ENCODE peak calls at places on chromosomes 2 and 18, in five cellular contexts. One of them, this sample, is unnamed.

GRCh38 chr18:3265564-3266033 is 3.7 kb downstream of the MYL12B start:
- DNase-seq in upper lobe of left lung: no peak
- DNase-seq in endothelial cell of umbilical vein: peak; percentile 64
- DNase-seq in transverse colon: no peak
- DNase-seq in H1: no peak
- DNase-seq in this sample: no peak

GRCh38 chr2:3612639-3613523 is 18.0 kb downstream of the COLEC11 start:
- DNase-seq in transverse colon: no peak
- DNase-seq in H1: no peak
- DNase-seq in endothelial cell of umbilical vein: no peak
- DNase-seq in upper lobe of left lung: no peak
- DNase-seq in this sample: no peak

GRCh38 chr2:140990416-140990815 is 1140.4 kb downstream of the LRP1B start:
- DNase-seq in H1: no peak
- DNase-seq in upper lobe of left lung: no peak
- DNase-seq in endothelial cell of umbilical vein: no peak
- DNase-seq in transverse colon: no peak
- DNase-seq in this sample: no peak

GRCh38 chr2:206422493-206422892 is 20.8 kb upstream of the ADAM23 start:
- DNase-seq in upper lobe of left lung: no peak
- DNase-seq in H1: no peak
- DNase-seq in endothelial cell of umbilical vein: peak; percentile 87
- DNase-seq in transverse colon: no peak
- DNase-seq in this sample: no peak

GRCh38 chr2:170166735-170167134 is 11.2 kb upstream of the MYO3B start:
- DNase-seq in endothelial cell of umbilical vein: no peak
- DNase-seq in transverse colon: no peak
- DNase-seq in upper lobe of left lung: no peak
- DNase-seq in H1: no peak
- DNase-seq in this sample: no peak

GRCh38 chr2:40877734-40878288 is 425.9 kb upstream of the SLC8A1 start:
- DNase-seq in transverse colon: no peak
- DNase-seq in endothelial cell of umbilical vein: peak; percentile 7
- DNase-seq in upper lobe of left lung: no peak
- DNase-seq in H1: no peak
- DNase-seq in this sample: no peak

GRCh38 chr2:109447251-109447661 is 166.5 kb downstream of the SEPTIN10 start:
- DNase-seq in endothelial cell of umbilical vein: peak; percentile 15
- DNase-seq in transverse colon: no peak
- DNase-seq in H1: no peak
- DNase-seq in upper lobe of left lung: no peak
- DNase-seq in this sample: peak; percentile 1

GRCh38 chr2:38074775-38075435 is 1.0 kb downstream of the CYP1B1 start:
- DNase-seq in transverse colon: no peak
- DNase-seq in H1: no peak
- DNase-seq in endothelial cell of umbilical vein: peak; percentile 15
- DNase-seq in upper lobe of left lung: peak; percentile 32
- DNase-seq in this sample: no peak

GRCh38 chr2:134173338-134174016 is 80.4 kb upstream of the MGAT5 start:
- DNase-seq in H1: no peak
- DNase-seq in transverse colon: peak; percentile 77
- DNase-seq in endothelial cell of umbilical vein: no peak
- DNase-seq in upper lobe of left lung: no peak
- DNase-seq in this sample: no peak

GRCh38 chr18:23718243-23718720 is 29.0 kb downstream of the LAMA3 start:
- DNase-seq in H1: no peak
- DNase-seq in endothelial cell of umbilical vein: peak; percentile 31
- DNase-seq in transverse colon: no peak
- DNase-seq in upper lobe of left lung: no peak
- DNase-seq in this sample: no peak

GRCh38 chr2:53880756-53881155 is 21.0 kb upstream of the GPR75 start:
- DNase-seq in transverse colon: no peak
- DNase-seq in upper lobe of left lung: no peak
- DNase-seq in H1: no peak
- DNase-seq in endothelial cell of umbilical vein: no peak
- DNase-seq in this sample: no peak

GRCh38 chr2:191929288-191929687 is 82.4 kb upstream of the CAVIN2 start:
- DNase-seq in endothelial cell of umbilical vein: peak; percentile 98
- DNase-seq in transverse colon: no peak
- DNase-seq in H1: no peak
- DNase-seq in upper lobe of left lung: no peak
- DNase-seq in this sample: no peak

GRCh38 chr2:212284166-212284565 is 254.4 kb downstream of the ERBB4 start:
- DNase-seq in H1: no peak
- DNase-seq in transverse colon: no peak
- DNase-seq in endothelial cell of umbilical vein: no peak
- DNase-seq in upper lobe of left lung: no peak
- DNase-seq in this sample: no peak

GRCh38 chr2:60519259-60519863 is 34.1 kb downstream of the BCL11A start:
- DNase-seq in H1: no peak
- DNase-seq in endothelial cell of umbilical vein: no peak
- DNase-seq in transverse colon: no peak
- DNase-seq in upper lobe of left lung: no peak
- DNase-seq in this sample: no peak

GRCh38 chr2:241741016-241741415 is 6.6 kb downstream of the D2HGDH start:
- DNase-seq in endothelial cell of umbilical vein: no peak
- DNase-seq in transverse colon: no peak
- DNase-seq in H1: no peak
- DNase-seq in upper lobe of left lung: peak; percentile 36
- DNase-seq in this sample: no peak

GRCh38 chr2:182767578-182767977 is 51.5 kb downstream of the DNAJC10 start:
- DNase-seq in transverse colon: no peak
- DNase-seq in H1: no peak
- DNase-seq in endothelial cell of umbilical vein: peak; percentile 81
- DNase-seq in upper lobe of left lung: no peak
- DNase-seq in this sample: no peak

GRCh38 chr18:4797286-4797685 is 342.2 kb upstream of the DLGAP1 start:
- DNase-seq in transverse colon: no peak
- DNase-seq in H1: no peak
- DNase-seq in upper lobe of left lung: no peak
- DNase-seq in endothelial cell of umbilical vein: no peak
- DNase-seq in this sample: no peak

GRCh38 chr2:117958186-117958585 is 55.7 kb downstream of the CCDC93 start:
- DNase-seq in upper lobe of left lung: peak; percentile 51
- DNase-seq in endothelial cell of umbilical vein: peak; percentile 88
- DNase-seq in H1: no peak
- DNase-seq in transverse colon: no peak
- DNase-seq in this sample: no peak

GRCh38 chr2:62464608-62465007 is 41.4 kb downstream of the TMEM17 start:
- DNase-seq in H1: no peak
- DNase-seq in transverse colon: no peak
- DNase-seq in endothelial cell of umbilical vein: no peak
- DNase-seq in upper lobe of left lung: no peak
- DNase-seq in this sample: no peak

GRCh38 chr2:173252581-173252980 is 102.1 kb upstream of the CDCA7 start:
- DNase-seq in upper lobe of left lung: no peak
- DNase-seq in transverse colon: no peak
- DNase-seq in H1: no peak
- DNase-seq in endothelial cell of umbilical vein: no peak
- DNase-seq in this sample: no peak

GRCh38 chr18:45845410-45845809 is 19.9 kb downstream of the SIGLEC15 start:
- DNase-seq in H1: no peak
- DNase-seq in endothelial cell of umbilical vein: no peak
- DNase-seq in transverse colon: no peak
- DNase-seq in upper lobe of left lung: no peak
- DNase-seq in this sample: no peak

GRCh38 chr18:35693829-35694228 is 112.3 kb downstream of the GALNT1 start:
- DNase-seq in transverse colon: no peak
- DNase-seq in endothelial cell of umbilical vein: no peak
- DNase-seq in H1: no peak
- DNase-seq in upper lobe of left lung: no peak
- DNase-seq in this sample: no peak

GRCh38 chr18:13131241-13131640 is 87.3 kb upstream of the LDLRAD4 start:
- DNase-seq in H1: no peak
- DNase-seq in transverse colon: no peak
- DNase-seq in upper lobe of left lung: no peak
- DNase-seq in endothelial cell of umbilical vein: no peak
- DNase-seq in this sample: no peak

GRCh38 chr2:133863106-133863800 is 295.0 kb upstream of the NCKAP5 start:
- DNase-seq in transverse colon: no peak
- DNase-seq in upper lobe of left lung: no peak
- DNase-seq in endothelial cell of umbilical vein: no peak
- DNase-seq in H1: no peak
- DNase-seq in this sample: no peak

GRCh38 chr2:27209621-27210401 is 2.0 kb upstream of the ATRAID start:
- DNase-seq in transverse colon: peak; percentile 22
- DNase-seq in H1: no peak
- DNase-seq in upper lobe of left lung: no peak
- DNase-seq in endothelial cell of umbilical vein: no peak
- DNase-seq in this sample: no peak

GRCh38 chr2:10447300-10448207 is 573 bp downstream of the ODC1 start:
- DNase-seq in upper lobe of left lung: peak; percentile 73
- DNase-seq in endothelial cell of umbilical vein: peak; percentile 61
- DNase-seq in H1: no peak
- DNase-seq in transverse colon: peak; percentile 69
- DNase-seq in this sample: no peak

GRCh38 chr18:46362533-46362932 is 258.3 kb downstream of the HAUS1 start:
- DNase-seq in endothelial cell of umbilical vein: no peak
- DNase-seq in upper lobe of left lung: no peak
- DNase-seq in transverse colon: no peak
- DNase-seq in H1: no peak
- DNase-seq in this sample: no peak

GRCh38 chr18:57915241-57915640 is 112.1 kb upstream of the ATP8B1 start:
- DNase-seq in transverse colon: no peak
- DNase-seq in upper lobe of left lung: no peak
- DNase-seq in H1: no peak
- DNase-seq in endothelial cell of umbilical vein: no peak
- DNase-seq in this sample: no peak

GRCh38 chr18:60445341-60445740 is 72.8 kb upstream of the MC4R start:
- DNase-seq in upper lobe of left lung: no peak
- DNase-seq in H1: no peak
- DNase-seq in transverse colon: no peak
- DNase-seq in endothelial cell of umbilical vein: no peak
- DNase-seq in this sample: no peak

GRCh38 chr18:74299746-74300145 is 8.0 kb upstream of the CYB5A start:
- DNase-seq in transverse colon: no peak
- DNase-seq in H1: no peak
- DNase-seq in upper lobe of left lung: no peak
- DNase-seq in endothelial cell of umbilical vein: no peak
- DNase-seq in this sample: no peak

GRCh38 chr2:26605969-26606846 is 35.0 kb downstream of the CIB4 start:
- DNase-seq in upper lobe of left lung: no peak
- DNase-seq in transverse colon: no peak
- DNase-seq in H1: no peak
- DNase-seq in endothelial cell of umbilical vein: no peak
- DNase-seq in this sample: no peak

GRCh38 chr2:222545821-222546540 is 109.9 kb downstream of the FARSB start:
- DNase-seq in endothelial cell of umbilical vein: no peak
- DNase-seq in transverse colon: no peak
- DNase-seq in H1: no peak
- DNase-seq in upper lobe of left lung: no peak
- DNase-seq in this sample: no peak

GRCh38 chr2:241010531-241011295 is 12.3 kb downstream of the SNED1 start:
- DNase-seq in upper lobe of left lung: no peak
- DNase-seq in transverse colon: no peak
- DNase-seq in endothelial cell of umbilical vein: no peak
- DNase-seq in H1: no peak
- DNase-seq in this sample: no peak

GRCh38 chr2:241036397-241036963 is 38.1 kb downstream of the SNED1 start:
- DNase-seq in upper lobe of left lung: peak; percentile 71
- DNase-seq in endothelial cell of umbilical vein: no peak
- DNase-seq in transverse colon: peak; percentile 69
- DNase-seq in H1: no peak
- DNase-seq in this sample: no peak

GRCh38 chr2:148670773-148671172 is 26.2 kb downstream of the EPC2 start:
- DNase-seq in transverse colon: no peak
- DNase-seq in endothelial cell of umbilical vein: no peak
- DNase-seq in H1: no peak
- DNase-seq in upper lobe of left lung: no peak
- DNase-seq in this sample: no peak

GRCh38 chr2:176826356-176826755 is 386.2 kb upstream of the HNRNPA3 start:
- DNase-seq in H1: no peak
- DNase-seq in endothelial cell of umbilical vein: no peak
- DNase-seq in upper lobe of left lung: no peak
- DNase-seq in transverse colon: no peak
- DNase-seq in this sample: no peak

GRCh38 chr2:137261858-137262585 is 496.7 kb downstream of the THSD7B start:
- DNase-seq in endothelial cell of umbilical vein: no peak
- DNase-seq in H1: no peak
- DNase-seq in upper lobe of left lung: no peak
- DNase-seq in transverse colon: no peak
- DNase-seq in this sample: no peak
- H3K4me3 ChIP-seq in endothelial cell of umbilical vein: no peak overlapping the region
- H3K4me3 ChIP-seq in H1: peak overlapping the region; percentile 44
- H3K4me3 ChIP-seq in upper lobe of left lung: no peak overlapping the region
- H3K4me3 ChIP-seq in transverse colon: no peak overlapping the region
- H3K4me3 ChIP-seq in this sample: no peak overlapping the region

GRCh38 chr2:43524180-43524965 is 71.5 kb downstream of the THADA start:
- DNase-seq in upper lobe of left lung: no peak
- DNase-seq in H1: no peak
- DNase-seq in endothelial cell of umbilical vein: peak; percentile 26
- DNase-seq in transverse colon: no peak
- DNase-seq in this sample: no peak
- H3K27ac ChIP-seq in upper lobe of left lung: peak overlapping the region; percentile 32
- H3K27ac ChIP-seq in H1: no peak overlapping the region
- H3K27ac ChIP-seq in endothelial cell of umbilical vein: no peak overlapping the region
- H3K27ac ChIP-seq in transverse colon: peak overlapping the region; percentile 73
- H3K27ac ChIP-seq in this sample: no peak overlapping the region

GRCh38 chr2:100272848-100273329 is 49.4 kb downstream of the LONRF2 start:
- DNase-seq in H1: no peak
- DNase-seq in upper lobe of left lung: no peak
- DNase-seq in transverse colon: no peak
- DNase-seq in endothelial cell of umbilical vein: no peak
- DNase-seq in this sample: no peak
- TF ChIP-seq POLR2AphosphoS5 in H1: no peak
- TF ChIP-seq POLR2AphosphoS5 in upper lobe of left lung: no peak
- TF ChIP-seq POLR2AphosphoS5 in transverse colon: no peak
- TF ChIP-seq POLR2AphosphoS5 in endothelial cell of umbilical vein: no peak
- TF ChIP-seq POLR2AphosphoS5 in this sample: no peak

GRCh38 chr2:154589514-154589913 is 109.0 kb upstream of the KCNJ3 start:
- DNase-seq in upper lobe of left lung: no peak
- DNase-seq in endothelial cell of umbilical vein: no peak
- DNase-seq in H1: no peak
- DNase-seq in transverse colon: no peak
- DNase-seq in this sample: no peak
- H3K4me3 ChIP-seq in upper lobe of left lung: no peak overlapping the region
- H3K4me3 ChIP-seq in endothelial cell of umbilical vein: no peak overlapping the region
- H3K4me3 ChIP-seq in H1: peak overlapping the region; percentile 29
- H3K4me3 ChIP-seq in transverse colon: no peak overlapping the region
- H3K4me3 ChIP-seq in this sample: no peak overlapping the region

DNA sequence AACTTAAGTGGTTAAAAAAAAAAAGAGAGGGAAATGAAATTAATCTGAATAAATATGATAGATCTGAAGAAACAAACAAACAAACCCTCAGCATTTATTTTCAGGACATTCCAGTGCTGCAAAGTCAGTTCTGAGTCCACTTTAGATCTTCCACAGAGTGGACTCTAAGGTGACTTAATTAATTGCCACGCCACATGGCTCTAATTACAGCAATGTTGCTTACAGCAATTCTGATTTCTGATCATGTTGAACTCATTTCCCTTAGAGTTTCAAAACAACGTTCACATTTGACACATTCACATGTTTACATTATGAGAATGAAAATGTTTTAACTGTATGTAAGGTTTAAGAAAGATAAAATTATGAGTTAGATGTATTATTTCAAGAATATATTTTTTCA is 38.6 kb upstream of the RASGRP3 start:
- DNase-seq in upper lobe of left lung: no peak
- DNase-seq in H1: no peak
- DNase-seq in transverse colon: no peak
- DNase-seq in endothelial cell of umbilical vein: no peak
- DNase-seq in this sample: no peak
- H3K27ac ChIP-seq in upper lobe of left lung: peak overlapping the region; percentile 53
- H3K27ac ChIP-seq in H1: no peak overlapping the region
- H3K27ac ChIP-seq in transverse colon: no peak overlapping the region
- H3K27ac ChIP-seq in endothelial cell of umbilical vein: peak overlapping the region; percentile 57
- H3K27ac ChIP-seq in this sample: peak overlapping the region; percentile 86

This sample was measured in SK-N-MC.